ENCODE peak calls at places on chromosomes 16 and 17, in five cellular contexts. I, E, U, W and Z are unnamed samples.

GRCh38 chr16:64866026-64866425 is 255.8 kb downstream of the CDH11 start:
- DNase-seq in I (no peak), E (no peak), U (no peak), W (no peak), Z (no peak)

GRCh38 chr16:53232826-53233529 is 178.2 kb downstream of the CHD9 start:
- DNase-seq in I (no peak), E (no peak), U (no peak), W (no peak), Z (no peak)

GRCh38 chr17:71330099-71330375 is 790.8 kb upstream of the SOX9 start:
- DNase-seq in I (no peak), E (no peak), U (no peak), W (no peak), Z (no peak)

GRCh38 chr16:74099530-74099929 is 197.1 kb upstream of the PSMD7 start:
- DNase-seq in I (no peak), E (no peak), U (no peak), W (no peak), Z (no peak)

GRCh38 chr17:81109957-81110356 is 55.4 kb upstream of the PVALEF start:
- DNase-seq in I (no peak), E (no peak), U (no peak), W (peak; percentile 69), Z (no peak)

GRCh38 chr17:66695098-66695497 is 139.8 kb upstream of the CACNG5 start:
- DNase-seq in I (no peak), E (no peak), U (no peak), W (no peak), Z (no peak)

GRCh38 chr16:149024-149675 is 3.3 kb upstream of the HBZ start:
- DNase-seq in I (peak; percentile 60), E (peak; percentile 48), U (no peak), W (no peak), Z (no peak)

GRCh38 chr17:2089021-2089422 is 34.1 kb downstream of the HIC1 start:
- DNase-seq in I (no peak), E (peak; percentile 36), U (no peak), W (peak; percentile 17), Z (no peak)

GRCh38 chr17:63441654-63442053 is 4.5 kb downstream of the CYB561 start:
- DNase-seq in I (no peak), E (no peak), U (no peak), W (no peak), Z (no peak)